ENCODE peak calls at places on chromosomes 2 and 18, in five cellular contexts. One of them, this sample, is unnamed. For H3K79me1, the result is how much of the 10 kb centered on the place peaks cover.

GRCh38 chr2:38446418-38446817 is 69.3 kb upstream of the ATL2 start:
- DNase-seq in mesenchymal stem cell: no peak
- DNase-seq in neuronal stem cell: no peak
- DNase-seq in H9: no peak
- DNase-seq in H1: no peak
- DNase-seq in this sample: no peak

GRCh38 chr2:36397040-36397616 is 41.5 kb downstream of the CRIM1 start:
- DNase-seq in mesenchymal stem cell: peak
- DNase-seq in neuronal stem cell: no peak
- DNase-seq in H9: no peak
- DNase-seq in H1: no peak
- DNase-seq in this sample: no peak

GRCh38 chr2:46335404-46335965 is 38.3 kb downstream of the EPAS1 start:
- DNase-seq in mesenchymal stem cell: peak
- DNase-seq in neuronal stem cell: peak
- DNase-seq in H9: peak
- DNase-seq in H1: peak
- DNase-seq in this sample: no peak

GRCh38 chr2:165902929-165903328 is 50.6 kb downstream of the TTC21B start:
- DNase-seq in mesenchymal stem cell: peak
- DNase-seq in neuronal stem cell: no peak
- DNase-seq in H9: no peak
- DNase-seq in H1: no peak
- DNase-seq in this sample: no peak

GRCh38 chr18:44733069-44733753 is 52.5 kb downstream of the SETBP1 start:
- DNase-seq in mesenchymal stem cell: peak
- DNase-seq in neuronal stem cell: no peak
- DNase-seq in H9: no peak
- DNase-seq in H1: no peak
- DNase-seq in this sample: peak

GRCh38 chr2:12317853-12318426 is 398.8 kb upstream of the TRIB2 start:
- DNase-seq in mesenchymal stem cell: peak
- DNase-seq in neuronal stem cell: no peak
- DNase-seq in H9: no peak
- DNase-seq in H1: no peak
- DNase-seq in this sample: peak

GRCh38 chr2:68317971-68318685 is 1.6 kb downstream of the CNRIP1 start:
- DNase-seq in mesenchymal stem cell: no peak
- DNase-seq in neuronal stem cell: no peak
- DNase-seq in H9: no peak
- DNase-seq in H1: no peak
- DNase-seq in this sample: no peak

GRCh38 chr2:127217470-127218325 is 2.4 kb downstream of the CYP27C1 start:
- DNase-seq in mesenchymal stem cell: peak
- DNase-seq in neuronal stem cell: no peak
- DNase-seq in H9: peak
- DNase-seq in H1: no peak
- DNase-seq in this sample: peak

GRCh38 chr2:239598011-239598731 is 197.4 kb upstream of the HDAC4 start:
- DNase-seq in mesenchymal stem cell: no peak
- DNase-seq in neuronal stem cell: no peak
- DNase-seq in H9: no peak
- DNase-seq in H1: no peak
- DNase-seq in this sample: no peak

GRCh38 chr18:58541789-58542425 is 87.0 kb downstream of the ALPK2 start:
- DNase-seq in mesenchymal stem cell: peak
- DNase-seq in neuronal stem cell: no peak
- DNase-seq in H9: no peak
- DNase-seq in H1: no peak
- DNase-seq in this sample: peak

GRCh38 chr2:57981369-57981768 is 65.2 kb upstream of the VRK2 start:
- DNase-seq in mesenchymal stem cell: no peak
- DNase-seq in neuronal stem cell: no peak
- DNase-seq in H9: no peak
- DNase-seq in H1: no peak
- DNase-seq in this sample: no peak

GRCh38 chr2:131394147-131394931 is 30.4 kb upstream of the RAB6D start:
- DNase-seq in mesenchymal stem cell: no peak
- DNase-seq in neuronal stem cell: peak
- DNase-seq in H9: peak
- DNase-seq in H1: peak
- DNase-seq in this sample: no peak

GRCh38 chr18:6010284-6010683 is 115.0 kb upstream of the TMEM200C start:
- DNase-seq in mesenchymal stem cell: no peak
- DNase-seq in neuronal stem cell: no peak
- DNase-seq in H9: no peak
- DNase-seq in H1: no peak
- DNase-seq in this sample: no peak

GRCh38 chr18:23231340-23232021 is 96.2 kb downstream of the CABLES1 start:
- DNase-seq in mesenchymal stem cell: peak
- DNase-seq in neuronal stem cell: no peak
- DNase-seq in H9: no peak
- DNase-seq in H1: no peak
- DNase-seq in this sample: peak

GRCh38 chr2:207530160-207531023 is 630 bp downstream of the CREB1 start:
- DNase-seq in mesenchymal stem cell: peak
- DNase-seq in neuronal stem cell: no peak
- DNase-seq in H9: no peak
- DNase-seq in H1: no peak
- DNase-seq in this sample: peak

GRCh38 chr2:162197095-162197825 is 45.2 kb upstream of the GCG start:
- DNase-seq in mesenchymal stem cell: peak
- DNase-seq in neuronal stem cell: no peak
- DNase-seq in H9: no peak
- DNase-seq in H1: no peak
- DNase-seq in this sample: peak

GRCh38 chr18:46916551-46917107 is 678 bp downstream of the PIAS2 start:
- DNase-seq in mesenchymal stem cell: peak
- DNase-seq in neuronal stem cell: peak
- DNase-seq in H9: peak
- DNase-seq in H1: peak
- DNase-seq in this sample: peak

GRCh38 chr2:68714866-68715265 is 19.7 kb upstream of the ARHGAP25 start:
- DNase-seq in mesenchymal stem cell: no peak
- DNase-seq in neuronal stem cell: no peak
- DNase-seq in H9: no peak
- DNase-seq in H1: no peak
- DNase-seq in this sample: peak

GRCh38 chr2:5035134-5035533 is 657.0 kb upstream of the SOX11 start:
- DNase-seq in mesenchymal stem cell: no peak
- DNase-seq in neuronal stem cell: no peak
- DNase-seq in H9: no peak
- DNase-seq in H1: no peak
- DNase-seq in this sample: no peak

GRCh38 chr2:7812231-7812995 is 869.4 kb upstream of the ID2 start:
- DNase-seq in mesenchymal stem cell: peak
- DNase-seq in neuronal stem cell: no peak
- DNase-seq in H9: no peak
- DNase-seq in H1: no peak
- DNase-seq in this sample: no peak

DNA sequence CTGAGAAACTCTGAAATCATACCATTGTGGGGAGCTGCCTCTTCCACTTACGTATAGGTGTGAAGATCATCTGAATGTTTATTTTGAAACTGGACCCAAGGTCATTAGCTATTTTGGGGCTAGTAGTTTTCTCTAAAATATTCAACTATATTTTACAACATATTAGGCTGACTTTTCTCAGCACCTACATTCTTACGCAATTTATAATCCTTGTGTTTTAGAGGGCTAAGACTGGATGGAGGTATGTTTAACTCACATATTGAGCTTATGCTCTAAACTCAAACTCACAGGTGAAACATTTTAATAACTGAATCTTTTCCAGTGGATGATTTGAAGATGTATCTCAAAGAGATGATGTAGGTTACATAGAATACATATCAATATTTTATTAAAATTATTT is 49.2 kb downstream of the EFEMP1 start:
- DNase-seq in mesenchymal stem cell: no peak
- DNase-seq in neuronal stem cell: no peak
- DNase-seq in H9: no peak
- DNase-seq in H1: no peak
- DNase-seq in this sample: no peak
- H2BK12ac ChIP-seq in mesenchymal stem cell: no peak
- H2BK12ac ChIP-seq in neuronal stem cell: no peak
- H2BK12ac ChIP-seq in H9: no peak
- H2BK12ac ChIP-seq in H1: no peak
- H2BK12ac ChIP-seq in this sample: no peak

DNA sequence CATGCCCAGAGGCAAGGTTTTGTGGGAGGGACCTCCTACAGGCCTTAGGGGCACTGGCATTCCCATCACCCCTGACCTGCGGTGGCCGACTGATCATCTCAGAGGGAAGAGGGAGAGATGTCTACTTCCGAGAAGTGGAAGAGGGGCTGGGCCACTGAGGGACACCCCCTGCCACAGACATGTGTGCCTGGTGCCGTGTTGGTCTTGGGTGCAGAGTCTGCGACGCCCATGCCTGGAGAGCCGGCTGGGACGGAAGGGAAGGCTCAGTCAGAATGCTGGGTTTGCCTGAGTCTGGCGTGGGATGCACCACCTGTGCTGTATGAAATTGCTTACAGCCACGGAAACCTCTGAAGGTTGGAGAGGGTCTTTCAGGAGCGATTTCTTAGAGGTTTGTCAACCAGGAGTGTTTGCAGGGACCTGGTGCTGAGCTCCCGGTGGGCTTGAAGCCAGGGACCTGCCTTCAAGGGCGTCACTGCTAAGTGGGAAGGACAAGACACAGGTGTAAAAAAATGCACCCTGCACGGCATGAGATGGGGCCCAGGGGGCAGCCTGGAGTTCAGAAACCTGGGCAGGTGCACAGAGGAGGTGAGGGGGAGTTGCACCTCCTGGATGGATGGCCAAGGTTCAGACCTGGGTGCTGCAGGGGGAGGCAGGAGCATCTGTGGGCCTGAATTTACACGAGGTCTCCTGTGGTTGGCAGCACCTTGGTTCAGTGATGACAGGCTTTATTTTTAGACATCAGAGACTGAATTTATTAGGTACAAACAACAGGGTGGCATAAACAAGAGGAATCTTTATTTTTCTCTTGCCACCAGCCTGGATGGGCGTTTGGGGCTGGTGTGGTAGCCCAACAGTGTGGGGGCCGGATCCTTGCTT is 100.3 kb downstream of the CTIF start:
- DNase-seq in mesenchymal stem cell: no peak
- DNase-seq in neuronal stem cell: no peak
- DNase-seq in H9: no peak
- DNase-seq in H1: no peak
- DNase-seq in this sample: no peak
- H3K79me1 ChIP-seq in mesenchymal stem cell: half or more
- H3K79me1 ChIP-seq in neuronal stem cell: under half
- H3K79me1 ChIP-seq in H9: under half
- H3K79me1 ChIP-seq in H1: under half
- H3K79me1 ChIP-seq in this sample: under half

DNA sequence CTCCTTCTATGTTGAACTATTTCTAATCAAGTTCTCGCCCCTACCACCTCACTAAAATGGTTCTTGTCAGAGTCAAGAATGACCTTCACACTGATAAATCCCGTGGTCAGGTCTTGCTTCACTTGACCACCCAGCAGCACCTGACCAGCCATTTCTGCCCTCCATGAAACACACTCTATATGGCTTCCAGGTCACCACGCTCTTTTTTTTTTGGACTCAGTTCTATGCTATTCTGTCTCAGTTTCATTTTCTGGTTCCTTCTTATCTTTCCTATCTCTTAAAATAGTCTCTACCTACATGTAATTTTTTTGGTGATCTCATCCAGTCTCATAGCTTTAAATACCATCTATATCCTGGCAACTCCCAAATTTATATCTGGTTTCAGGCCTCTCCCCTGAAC is 11.4 kb downstream of the EIF2AK3 start:
- DNase-seq in mesenchymal stem cell: no peak
- DNase-seq in neuronal stem cell: no peak
- DNase-seq in H9: no peak
- DNase-seq in H1: no peak
- DNase-seq in this sample: no peak
- H2BK12ac ChIP-seq in mesenchymal stem cell: no peak
- H2BK12ac ChIP-seq in neuronal stem cell: no peak
- H2BK12ac ChIP-seq in H9: no peak
- H2BK12ac ChIP-seq in H1: no peak
- H2BK12ac ChIP-seq in this sample: no peak

DNA sequence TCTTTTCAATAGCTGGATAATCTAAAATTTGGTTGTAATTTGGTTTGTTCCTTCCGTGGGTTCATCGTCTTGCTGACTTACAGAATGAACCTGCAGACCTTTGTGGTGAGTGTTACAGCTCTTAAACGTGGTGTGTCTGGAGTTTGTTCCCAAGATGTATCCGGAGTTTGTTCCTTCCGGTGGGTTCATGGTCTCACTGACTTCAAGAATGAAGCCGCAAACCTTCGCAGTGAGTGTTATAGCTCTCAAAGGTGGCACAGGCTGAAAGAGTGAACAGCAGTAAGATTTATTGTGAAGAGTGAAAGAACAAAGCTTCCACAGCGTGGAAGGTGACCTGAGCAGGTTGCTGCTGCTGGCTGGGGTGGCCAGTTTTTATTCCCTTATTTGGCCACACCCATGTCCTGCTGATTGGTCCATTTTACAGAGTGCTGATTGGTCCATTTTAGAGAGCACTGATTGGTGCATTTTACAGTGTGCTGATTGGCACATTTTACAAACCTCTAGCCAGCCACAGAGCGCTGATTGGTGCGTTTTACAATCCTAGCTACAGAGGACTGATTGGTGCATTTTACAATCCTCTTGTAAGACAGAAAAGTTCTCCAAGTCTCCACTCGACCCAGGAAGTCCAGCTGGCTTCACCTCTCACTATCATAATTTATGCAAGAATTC is 16.6 kb downstream of the RALB start:
- DNase-seq in mesenchymal stem cell: no peak
- DNase-seq in neuronal stem cell: no peak
- DNase-seq in H9: no peak
- DNase-seq in H1: no peak
- DNase-seq in this sample: no peak
- H3K79me1 ChIP-seq in mesenchymal stem cell: under half
- H3K79me1 ChIP-seq in neuronal stem cell: under half
- H3K79me1 ChIP-seq in H9: under half
- H3K79me1 ChIP-seq in H1: under half
- H3K79me1 ChIP-seq in this sample: under half

DNA sequence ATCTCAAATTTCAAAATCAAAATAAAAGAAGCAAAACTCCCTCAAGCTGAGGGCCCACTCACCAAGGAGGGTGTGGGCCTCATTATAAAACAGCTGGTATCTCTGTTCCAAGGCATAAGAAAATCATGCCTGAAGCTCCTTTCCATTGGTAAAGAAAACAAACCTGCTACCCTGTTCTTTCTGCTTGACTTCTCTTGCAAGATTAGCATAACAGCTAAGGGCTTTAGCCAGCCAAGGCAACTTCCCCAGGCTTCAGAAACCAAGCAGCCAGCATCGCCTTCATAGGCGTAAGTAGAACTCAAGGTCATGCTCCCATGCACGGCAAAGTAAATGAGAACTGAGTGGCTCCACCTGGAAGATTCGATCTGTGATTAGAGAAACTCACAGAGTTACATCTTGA is 3.0 kb downstream of the MRO start:
- DNase-seq in mesenchymal stem cell: no peak
- DNase-seq in neuronal stem cell: no peak
- DNase-seq in H9: no peak
- DNase-seq in H1: no peak
- DNase-seq in this sample: no peak
- H2BK12ac ChIP-seq in mesenchymal stem cell: no peak
- H2BK12ac ChIP-seq in neuronal stem cell: no peak
- H2BK12ac ChIP-seq in H9: no peak
- H2BK12ac ChIP-seq in H1: peak
- H2BK12ac ChIP-seq in this sample: no peak

GRCh38 chr2:9287400-9288059 is 80.9 kb downstream of the ASAP2 start:
- DNase-seq in mesenchymal stem cell: peak
- DNase-seq in neuronal stem cell: no peak
- DNase-seq in H9: no peak
- DNase-seq in H1: no peak
- DNase-seq in this sample: peak
- H3K79me1 ChIP-seq in mesenchymal stem cell: under half
- H3K79me1 ChIP-seq in neuronal stem cell: under half
- H3K79me1 ChIP-seq in H9: under half
- H3K79me1 ChIP-seq in H1: under half
- H3K79me1 ChIP-seq in this sample: under half

This sample was measured in trophoblast cell.